ENCODE peak calls at places on chromosome 15, in eight cellular contexts. E is stimulated activated CD4-positive, alpha-beta T cell treated with anti-CD3 and anti-CD28 coated beads, Interleukin-2, amount 100 ng/mL, for 48 hours; C is Kasumi-1; U is cardiac fibroblast; D is GF-D8; T is tibial artery; B is LoVo; Z is AG09319. Q is an unnamed sample.

GRCh38 chr15:60370105-60370803 is 27.5 kb downstream of the ANXA2 start:
- DNase-seq in E (no peak), C (no peak), U (peak; percentile 59), D (no peak), T (no peak), B (no peak), Z (no peak), Q (no peak)

GRCh38 chr15:84924074-84924700 is 39.7 kb downstream of the SLC28A1 start:
- DNase-seq in E (no peak), C (no peak), U (peak; percentile 29), D (no peak), T (no peak), B (no peak), Z (no peak), Q (no peak)

GRCh38 chr15:72758195-72758594 is 25.4 kb downstream of the ADPGK start:
- DNase-seq in E (no peak), C (no peak), U (peak; percentile 93), D (no peak), T (no peak), B (no peak), Z (peak; percentile 78), Q (no peak)

GRCh38 chr15:34047893-34048775 is 9.1 kb upstream of the AVEN start:
- DNase-seq in E (no peak), C (no peak), U (peak; percentile 46), D (no peak), T (no peak), B (no peak), Z (no peak), Q (no peak)

GRCh38 chr15:68206711-68207151 is 1.6 kb upstream of the CALML4 start:
- DNase-seq in E (no peak), C (no peak), U (no peak), D (no peak), T (no peak), B (no peak), Z (no peak), Q (no peak)

GRCh38 chr15:57097246-57097645 is 178.8 kb downstream of the TCF12 start:
- DNase-seq in E (no peak), C (no peak), U (no peak), D (no peak), T (no peak), B (no peak), Z (no peak), Q (no peak)

GRCh38 chr15:42152196-42152920 is 4.1 kb downstream of the PLA2G4F start:
- DNase-seq in E (no peak), C (no peak), U (peak; percentile 7), D (no peak), T (peak; percentile 71), B (no peak), Z (no peak), Q (no peak)

GRCh38 chr15:78303729-78304486 is 4.5 kb upstream of the SKIC8 start:
- DNase-seq in E (no peak), C (no peak), U (no peak), D (no peak), T (peak; percentile 42), B (no peak), Z (no peak), Q (peak; percentile 39)

GRCh38 chr15:96327155-96327741 is 3.3 kb upstream of the NR2F2 start:
- DNase-seq in E (no peak), C (peak; percentile 96), U (peak; percentile 94), D (no peak), T (no peak), B (peak; percentile 88), Z (peak; percentile 79), Q (peak; percentile 75)

GRCh38 chr15:85276508-85276907 is 103.9 kb upstream of the AKAP13 start:
- DNase-seq in E (no peak), C (no peak), U (no peak), D (no peak), T (no peak), B (no peak), Z (no peak), Q (no peak)

GRCh38 chr15:77966540-77967290 is 110.8 kb downstream of the TBC1D2B start:
- DNase-seq in E (peak; percentile 37), C (peak; percentile 51), U (peak; percentile 44), D (no peak), T (no peak), B (peak; percentile 63), Z (no peak), Q (peak; percentile 70)

GRCh38 chr15:51731549-51732267 is 5.7 kb downstream of the LYSMD2 start:
- DNase-seq in E (no peak), C (peak; percentile 95), U (peak; percentile 80), D (peak; percentile 67), T (no peak), B (peak; percentile 57), Z (no peak), Q (peak; percentile 15)

GRCh38 chr15:63902671-63903035 is 68.9 kb upstream of the HERC1 start:
- DNase-seq in E (no peak), C (no peak), U (no peak), D (no peak), T (no peak), B (no peak), Z (no peak), Q (no peak)

GRCh38 chr15:92161039-92161670 is 232.5 kb upstream of the ST8SIA2 start:
- DNase-seq in E (no peak), C (peak; percentile 62), U (no peak), D (no peak), T (no peak), B (peak; percentile 43), Z (no peak), Q (no peak)

GRCh38 chr15:55789066-55789660 is 46.2 kb upstream of the PRTG start:
- DNase-seq in E (peak; percentile 70), C (no peak), U (no peak), D (no peak), T (no peak), B (no peak), Z (no peak), Q (peak; percentile 87)

GRCh38 chr15:74390552-74391288 is 23.3 kb upstream of the CYP11A1 start:
- DNase-seq in E (no peak), C (peak; percentile 47), U (no peak), D (peak; percentile 29), T (no peak), B (no peak), Z (no peak), Q (no peak)

GRCh38 chr15:92663250-92663951 is 7.8 kb upstream of the FAM174B start:
- DNase-seq in E (peak; percentile 11), C (no peak), U (no peak), D (no peak), T (no peak), B (no peak), Z (no peak), Q (no peak)

GRCh38 chr15:74175271-74176191 is 2.0 kb downstream of the ISLR start:
- DNase-seq in E (no peak), C (no peak), U (no peak), D (no peak), T (peak; percentile 65), B (no peak), Z (no peak), Q (no peak)

GRCh38 chr15:49467782-49468181 is 44.7 kb downstream of the FGF7 start:
- DNase-seq in E (no peak), C (no peak), U (peak; percentile 54), D (no peak), T (no peak), B (no peak), Z (no peak), Q (no peak)

GRCh38 chr15:33735143-33735542 is 233.2 kb upstream of the CHRM5 start:
- DNase-seq in E (no peak), C (no peak), U (no peak), D (no peak), T (no peak), B (no peak), Z (no peak), Q (no peak)

GRCh38 chr15:49718234-49718633 is 97.4 kb downstream of the DTWD1 start:
- DNase-seq in E (no peak), C (peak; percentile 45), U (peak; percentile 78), D (peak; percentile 37), T (no peak), B (no peak), Z (peak; percentile 52), Q (no peak)

GRCh38 chr15:81308260-81308659 is 15.7 kb downstream of the STARD5 start:
- DNase-seq in E (no peak), C (no peak), U (no peak), D (no peak), T (no peak), B (no peak), Z (no peak), Q (no peak)

GRCh38 chr15:40249477-40250303 is 10.8 kb downstream of the PAK6 start:
- DNase-seq in E (no peak), C (no peak), U (peak; percentile 25), D (no peak), T (peak; percentile 35), B (no peak), Z (no peak), Q (no peak)

GRCh38 chr15:35020974-35021373 is 32.9 kb upstream of the ZNF770 start:
- DNase-seq in E (no peak), C (no peak), U (no peak), D (no peak), T (no peak), B (no peak), Z (no peak), Q (no peak)

GRCh38 chr15:85706779-85707518 is 87.8 kb downstream of the KLHL25 start:
- DNase-seq in E (peak; percentile 34), C (peak; percentile 45), U (peak; percentile 97), D (peak; percentile 29), T (no peak), B (no peak), Z (no peak), Q (no peak)

GRCh38 chr15:39431371-39431770 is 149.5 kb upstream of the THBS1 start:
- DNase-seq in E (no peak), C (no peak), U (no peak), D (no peak), T (no peak), B (no peak), Z (no peak), Q (no peak)

GRCh38 chr15:29242466-29243242 is 27.0 kb downstream of the NSMCE3 start:
- DNase-seq in E (no peak), C (no peak), U (peak; percentile 2), D (no peak), T (no peak), B (no peak), Z (no peak), Q (no peak)

GRCh38 chr15:72230197-72231065 is 559 bp downstream of the PKM start:
- DNase-seq in E (peak; percentile 80), C (peak; percentile 73), U (peak; percentile 96), D (peak; percentile 77), T (peak; percentile 98), B (peak; percentile 53), Z (peak; percentile 85), Q (peak; percentile 91)

GRCh38 chr15:58564967-58565366 is 133.2 kb downstream of the LIPC start:
- DNase-seq in E (no peak), C (no peak), U (no peak), D (no peak), T (no peak), B (no peak), Z (no peak), Q (no peak)

GRCh38 chr15:41983621-41984571 is 11.5 kb upstream of the EHD4 start:
- DNase-seq in E (no peak), C (no peak), U (no peak), D (no peak), T (peak; percentile 55), B (no peak), Z (no peak), Q (no peak)

GRCh38 chr15:51888593-51889195 is 59.2 kb downstream of the TMOD3 start:
- DNase-seq in E (no peak), C (peak; percentile 70), U (peak; percentile 51), D (no peak), T (no peak), B (peak; percentile 50), Z (no peak), Q (peak; percentile 55)

GRCh38 chr15:100733088-100733487 is 130.7 kb downstream of the ASB7 start:
- DNase-seq in E (no peak), C (no peak), U (peak; percentile 73), D (no peak), T (no peak), B (peak; percentile 75), Z (peak; percentile 67), Q (no peak)

GRCh38 chr15:39299506-39300267 is 281.2 kb upstream of the THBS1 start:
- DNase-seq in E (no peak), C (no peak), U (no peak), D (no peak), T (no peak), B (no peak), Z (no peak), Q (no peak)